ENCODE peak calls at places on chromosomes 11 and 22, in four cellular contexts. One of them, this sample, is unnamed.

GRCh38 chr22:41909290-41910049 is 5.4 kb downstream of the SHISA8 start:
- DNase-seq in HepG2: no peak
- DNase-seq in K562: no peak
- DNase-seq in HCT116: no peak
- DNase-seq in this sample: no peak

GRCh38 chr11:112355726-112356125 is 95.1 kb upstream of the PLET1 start:
- DNase-seq in K562: peak; percentile 42
- DNase-seq in HepG2: no peak
- DNase-seq in HCT116: peak; percentile 3
- DNase-seq in this sample: no peak

GRCh38 chr22:21641417-21641794 is 696 bp upstream of the SDF2L1 start:
- DNase-seq in HepG2: peak; percentile 59
- DNase-seq in HCT116: no peak
- DNase-seq in K562: peak; percentile 98
- DNase-seq in this sample: no peak

GRCh38 chr11:131914299-131914902 is 544.0 kb downstream of the NTM start:
- DNase-seq in HCT116: no peak
- DNase-seq in K562: no peak
- DNase-seq in HepG2: no peak
- DNase-seq in this sample: no peak

GRCh38 chr11:10414659-10415058 is 40.4 kb upstream of the AMPD3 start:
- DNase-seq in HCT116: no peak
- DNase-seq in K562: peak; percentile 54
- DNase-seq in HepG2: no peak
- DNase-seq in this sample: no peak

GRCh38 chr11:85634747-85635146 is 6.4 kb downstream of the TMEM126B start:
- DNase-seq in K562: no peak
- DNase-seq in HCT116: no peak
- DNase-seq in HepG2: peak; percentile 11
- DNase-seq in this sample: no peak

GRCh38 chr11:66934971-66935779 is 23.0 kb downstream of the PC start:
- DNase-seq in HCT116: no peak
- DNase-seq in HepG2: no peak
- DNase-seq in K562: peak; percentile 92
- DNase-seq in this sample: peak; percentile 41

GRCh38 chr11:13940611-13941256 is 21.8 kb upstream of the SPON1 start:
- DNase-seq in K562: no peak
- DNase-seq in HepG2: no peak
- DNase-seq in HCT116: no peak
- DNase-seq in this sample: no peak

GRCh38 chr11:65424200-65425104 is 1.9 kb downstream of the NEAT1 start:
- DNase-seq in HepG2: no peak
- DNase-seq in K562: peak; percentile 50
- DNase-seq in HCT116: no peak
- DNase-seq in this sample: peak; percentile 71

GRCh38 chr22:30474683-30475424 is 3.0 kb upstream of the SEC14L3 start:
- DNase-seq in K562: no peak
- DNase-seq in HepG2: no peak
- DNase-seq in HCT116: no peak
- DNase-seq in this sample: no peak

GRCh38 chr11:81888391-81888790 is 845.3 kb downstream of the FAM181B start:
- DNase-seq in HepG2: no peak
- DNase-seq in HCT116: no peak
- DNase-seq in K562: no peak
- DNase-seq in this sample: no peak

GRCh38 chr11:81887671-81888070 is 846.0 kb downstream of the FAM181B start:
- DNase-seq in HepG2: no peak
- DNase-seq in K562: no peak
- DNase-seq in HCT116: no peak
- DNase-seq in this sample: no peak

GRCh38 chr11:81895258-81895657 is 838.4 kb downstream of the FAM181B start:
- DNase-seq in K562: no peak
- DNase-seq in HCT116: no peak
- DNase-seq in HepG2: no peak
- DNase-seq in this sample: no peak

GRCh38 chr11:81892770-81893635 is 840.7 kb downstream of the FAM181B start:
- DNase-seq in HepG2: no peak
- DNase-seq in HCT116: no peak
- DNase-seq in K562: no peak
- DNase-seq in this sample: no peak
- TF ChIP-seq JUND in HepG2: no peak
- TF ChIP-seq JUND in HCT116: no peak
- TF ChIP-seq JUND in K562: no peak
- TF ChIP-seq JUND in this sample: no peak

GRCh38 chr22:43148581-43148980 is 2.8 kb upstream of the TSPO start:
- DNase-seq in K562: no peak
- DNase-seq in HepG2: no peak
- DNase-seq in HCT116: no peak
- DNase-seq in this sample: no peak

GRCh38 chr22:43150731-43151206 is 590 bp upstream of the TSPO start:
- DNase-seq in HepG2: no peak
- DNase-seq in K562: no peak
- DNase-seq in HCT116: no peak
- DNase-seq in this sample: no peak

GRCh38 chr22:43151251-43152000 is at the start of gene TSPO:
- DNase-seq in HCT116: no peak
- DNase-seq in HepG2: no peak
- DNase-seq in K562: peak; percentile 53
- DNase-seq in this sample: peak; percentile 53

GRCh38 chr22:43144949-43145348 is 1.8 kb upstream of the MCAT start:
- DNase-seq in K562: no peak
- DNase-seq in HCT116: no peak
- DNase-seq in HepG2: no peak
- DNase-seq in this sample: peak; percentile 72

DNA sequence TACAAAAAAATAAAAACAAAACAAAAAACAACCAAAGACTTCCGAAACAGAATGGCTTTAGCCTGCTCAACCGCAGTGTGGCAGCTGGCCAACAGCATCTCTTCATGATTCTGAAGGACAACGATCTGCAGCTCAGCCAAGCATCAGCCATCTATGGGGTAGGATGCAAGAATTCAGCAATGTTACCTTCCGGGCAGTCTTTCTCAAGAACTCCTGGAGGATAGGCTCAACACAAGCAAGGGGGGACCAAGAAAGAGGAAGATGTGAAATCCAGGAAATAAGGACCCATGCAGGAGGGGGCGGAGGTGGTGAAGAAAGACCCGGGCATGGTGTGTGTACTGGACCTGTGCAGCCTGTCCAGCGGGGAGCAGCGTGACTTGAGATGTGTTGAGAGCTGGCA is 3.5 kb upstream of the TSPO start:
- DNase-seq in HCT116: no peak
- DNase-seq in K562: no peak
- DNase-seq in HepG2: no peak
- DNase-seq in this sample: no peak
- TF ChIP-seq JUND in HCT116: no peak
- TF ChIP-seq JUND in K562: no peak
- TF ChIP-seq JUND in HepG2: no peak
- TF ChIP-seq JUND in this sample: no peak

GRCh38 chr22:48258108-48258705 is 1495.8 kb downstream of the TBC1D22A start:
- DNase-seq in K562: no peak
- DNase-seq in HepG2: no peak
- DNase-seq in HCT116: no peak
- DNase-seq in this sample: no peak

GRCh38 chr22:48258841-48259240 is 1496.4 kb downstream of the TBC1D22A start:
- DNase-seq in K562: no peak
- DNase-seq in HepG2: no peak
- DNase-seq in HCT116: no peak
- DNase-seq in this sample: no peak

GRCh38 chr22:48261706-48262105 is 1499.3 kb downstream of the TBC1D22A start:
- DNase-seq in K562: peak; percentile 5
- DNase-seq in HepG2: no peak
- DNase-seq in HCT116: no peak
- DNase-seq in this sample: no peak

GRCh38 chr22:48261048-48261621 is 1498.7 kb downstream of the TBC1D22A start:
- DNase-seq in K562: no peak
- DNase-seq in HepG2: no peak
- DNase-seq in HCT116: no peak
- DNase-seq in this sample: no peak

GRCh38 chr22:48259991-48260670 is 1497.7 kb downstream of the TBC1D22A start:
- DNase-seq in K562: no peak
- DNase-seq in HepG2: no peak
- DNase-seq in HCT116: no peak
- DNase-seq in this sample: no peak
- TF ChIP-seq JUND in K562: no peak
- TF ChIP-seq JUND in HepG2: no peak
- TF ChIP-seq JUND in HCT116: no peak
- TF ChIP-seq JUND in this sample: no peak

DNA sequence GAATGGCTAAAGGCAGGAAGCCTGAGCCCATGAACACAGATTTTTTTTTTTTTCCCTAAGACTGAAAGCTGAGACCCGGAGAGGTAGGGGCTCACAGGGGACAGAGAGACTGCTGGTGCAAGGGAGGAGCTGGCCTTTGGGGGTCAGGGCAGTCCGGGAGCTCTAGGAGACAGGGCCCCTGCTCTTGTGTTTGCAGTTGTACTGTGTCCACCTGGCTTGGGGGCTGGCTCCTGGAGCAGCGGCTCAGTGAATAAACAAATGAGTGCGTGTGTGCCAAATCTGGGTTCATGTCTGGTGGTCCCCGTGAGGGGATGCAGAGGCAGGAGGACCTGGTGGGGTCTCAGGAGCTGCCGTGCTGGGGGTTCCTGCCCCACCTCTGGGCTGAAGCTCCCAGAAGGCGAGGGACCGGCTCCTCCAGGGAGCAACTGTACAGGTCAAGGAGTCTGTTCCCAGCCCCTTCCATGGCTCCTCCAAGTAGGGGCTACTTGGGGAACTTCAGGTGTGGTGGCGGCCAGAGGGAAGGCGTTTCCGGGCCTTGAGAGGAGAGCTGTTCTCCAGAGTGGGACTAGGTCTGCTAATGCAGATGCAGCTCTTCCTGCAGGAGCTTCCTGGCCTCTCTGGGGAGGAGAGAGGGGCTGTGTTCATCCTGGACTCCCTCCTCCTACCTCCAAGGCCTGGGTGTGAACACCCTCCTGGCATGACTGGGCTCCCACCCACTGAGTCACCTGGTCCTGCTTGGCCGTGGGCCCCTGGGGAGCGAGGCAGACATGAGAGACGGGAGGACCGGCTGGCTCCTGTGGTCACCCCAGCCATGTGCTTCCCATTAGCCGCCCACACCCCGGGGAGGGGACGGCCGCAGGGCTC is 57.6 kb downstream of the FBXO7 start:
- DNase-seq in K562: peak; percentile 74
- DNase-seq in HepG2: peak; percentile 87
- DNase-seq in HCT116: no peak
- DNase-seq in this sample: no peak
- TF ChIP-seq JUND in K562: peak; percentile 43
- TF ChIP-seq JUND in HepG2: no peak
- TF ChIP-seq JUND in HCT116: no peak
- TF ChIP-seq JUND in this sample: no peak

GRCh38 chr11:130829801-130830562 is 86.3 kb downstream of the SNX19 start:
- DNase-seq in HCT116: no peak
- DNase-seq in K562: no peak
- DNase-seq in HepG2: no peak
- DNase-seq in this sample: no peak
- TF ChIP-seq JUND in HCT116: no peak
- TF ChIP-seq JUND in K562: no peak
- TF ChIP-seq JUND in HepG2: no peak
- TF ChIP-seq JUND in this sample: no peak

GRCh38 chr11:76735841-76736240 is 47.3 kb upstream of the TSKU start:
- DNase-seq in K562: peak; percentile 87
- DNase-seq in HepG2: no peak
- DNase-seq in HCT116: no peak
- DNase-seq in this sample: no peak

GRCh38 chr11:76736773-76737495 is 46.2 kb upstream of the TSKU start:
- DNase-seq in HepG2: no peak
- DNase-seq in HCT116: no peak
- DNase-seq in K562: no peak
- DNase-seq in this sample: no peak

GRCh38 chr11:76734456-76735217 is 48.5 kb upstream of the TSKU start:
- DNase-seq in HCT116: no peak
- DNase-seq in K562: no peak
- DNase-seq in HepG2: no peak
- DNase-seq in this sample: no peak

GRCh38 chr11:76735218-76735480 is 48.0 kb upstream of the TSKU start:
- DNase-seq in HCT116: no peak
- DNase-seq in HepG2: no peak
- DNase-seq in K562: peak; percentile 18
- DNase-seq in this sample: no peak

GRCh38 chr11:76736266-76736665 is 46.9 kb upstream of the TSKU start:
- DNase-seq in K562: no peak
- DNase-seq in HCT116: no peak
- DNase-seq in HepG2: no peak
- DNase-seq in this sample: no peak
- TF ChIP-seq JUND in K562: no peak
- TF ChIP-seq JUND in HCT116: no peak
- TF ChIP-seq JUND in HepG2: no peak
- TF ChIP-seq JUND in this sample: no peak

DNA sequence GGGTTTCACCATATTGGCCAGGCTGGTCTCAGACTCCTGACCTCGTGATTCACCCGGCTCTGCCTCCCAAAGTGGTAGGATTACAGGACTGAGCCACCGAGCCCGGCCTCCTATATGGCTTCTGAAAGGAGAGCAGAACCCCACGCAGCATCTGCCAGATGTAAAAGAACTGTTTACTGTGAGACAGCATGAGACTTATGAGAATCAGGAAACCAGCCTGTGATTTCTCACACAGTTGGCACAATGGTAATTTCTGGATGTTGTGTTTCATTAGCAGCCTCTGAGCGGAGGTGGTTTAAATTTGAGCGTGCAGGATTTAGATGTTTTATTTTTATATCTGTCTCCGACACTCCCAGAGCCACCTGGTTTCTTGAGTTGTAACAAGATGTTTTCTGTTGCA is 33.8 kb downstream of the CEP164 start:
- DNase-seq in K562: no peak
- DNase-seq in HCT116: no peak
- DNase-seq in HepG2: no peak
- DNase-seq in this sample: no peak
- TF ChIP-seq JUND in K562: no peak
- TF ChIP-seq JUND in HCT116: no peak
- TF ChIP-seq JUND in HepG2: no peak
- TF ChIP-seq JUND in this sample: no peak

DNA sequence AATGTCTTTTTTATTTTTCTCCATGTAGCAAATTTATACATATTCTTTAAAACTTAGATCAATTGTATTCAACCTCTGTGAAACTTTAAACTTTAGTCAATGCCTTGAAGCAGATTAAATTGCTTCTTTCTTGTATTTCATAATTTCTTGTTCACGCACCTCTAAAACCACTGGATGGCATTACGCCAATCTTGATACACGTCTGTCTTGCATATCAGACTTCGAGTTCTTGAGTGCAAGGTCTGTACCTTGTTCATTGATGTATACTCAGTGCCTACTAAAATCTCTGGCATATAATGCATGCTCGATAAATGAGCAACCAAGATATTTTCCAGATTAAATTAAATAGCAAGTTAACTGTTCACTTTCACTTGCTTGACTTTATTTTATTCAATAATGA is 236.8 kb downstream of the CASP12 start:
- DNase-seq in HCT116: no peak
- DNase-seq in HepG2: no peak
- DNase-seq in K562: peak; percentile 0
- DNase-seq in this sample: no peak
- TF ChIP-seq JUND in HCT116: no peak
- TF ChIP-seq JUND in HepG2: no peak
- TF ChIP-seq JUND in K562: no peak
- TF ChIP-seq JUND in this sample: no peak